ENCODE peak calls at places on chromosomes 13 and 19, in ten cellular contexts. Q, Y, V, C, S, B, D, I, U and E are unnamed samples.

GRCh38 chr13:32150794-32151193 is 119.2 kb downstream of the FRY start:
- DNase-seq in Q (peak), Y (peak), V (no peak), C (peak), S (no peak), B (peak), D (no peak), I (no peak), U (peak), E (no peak)

GRCh38 chr13:44783987-44784734 is 205.1 kb downstream of the NUFIP1 start:
- DNase-seq in Q (no peak), Y (no peak), V (no peak), C (no peak), S (no peak), B (no peak), D (no peak), I (no peak), U (no peak), E (no peak)

GRCh38 chr13:95926231-95926630 is 127.0 kb downstream of the UGGT2 start:
- DNase-seq in Q (no peak), Y (no peak), V (no peak), C (no peak), S (no peak), B (no peak), D (no peak), I (no peak), U (no peak), E (no peak)

GRCh38 chr19:57560049-57560491 is 407 bp upstream of the ZNF550 start:
- DNase-seq in Q (peak), Y (peak), V (no peak), C (peak), S (no peak), B (peak), D (no peak), I (no peak), U (peak), E (no peak)

GRCh38 chr13:26112843-26113242 is 61.0 kb upstream of the SHISA2 start:
- DNase-seq in Q (no peak), Y (peak), V (peak), C (no peak), S (no peak), B (no peak), D (no peak), I (no peak), U (no peak), E (no peak)

GRCh38 chr19:56141416-56141992 is 417 bp downstream of the ZNF444 start:
- DNase-seq in Q (no peak), Y (no peak), V (no peak), C (peak), S (peak), B (no peak), D (no peak), I (no peak), U (no peak), E (no peak)

GRCh38 chr19:18839465-18840287 is 7.9 kb downstream of the UPF1 start:
- DNase-seq in Q (no peak), Y (no peak), V (no peak), C (no peak), S (no peak), B (no peak), D (peak), I (no peak), U (peak), E (no peak)

GRCh38 chr19:57078802-57079201 is 41.0 kb upstream of the USP29 start:
- DNase-seq in Q (no peak), Y (no peak), V (no peak), C (no peak), S (no peak), B (no peak), D (no peak), I (no peak), U (no peak), E (no peak)

GRCh38 chr13:49936943-49937273 is 768 bp upstream of the SPRYD7 start:
- DNase-seq in Q (no peak), Y (no peak), V (no peak), C (no peak), S (no peak), B (no peak), D (no peak), I (no peak), U (peak), E (no peak)

GRCh38 chr19:18202759-18203407 is 959 bp downstream of the RAB3A start:
- DNase-seq in Q (peak), Y (no peak), V (no peak), C (peak), S (no peak), B (no peak), D (no peak), I (no peak), U (no peak), E (peak)

GRCh38 chr19:55676889-55677505 is 2.0 kb downstream of the EPN1 start:
- DNase-seq in Q (no peak), Y (no peak), V (no peak), C (no peak), S (no peak), B (no peak), D (no peak), I (no peak), U (no peak), E (no peak)

GRCh38 chr19:24033962-24034342 is 53.0 kb upstream of the ZNF254 start:
- DNase-seq in Q (peak), Y (peak), V (peak), C (peak), S (peak), B (peak), D (peak), I (peak), U (peak), E (no peak)

GRCh38 chr13:50894042-50894441 is 15.5 kb upstream of the RNASEH2B start:
- DNase-seq in Q (no peak), Y (no peak), V (no peak), C (no peak), S (no peak), B (no peak), D (no peak), I (no peak), U (no peak), E (no peak)

GRCh38 chr19:32817913-32818476 is 51.6 kb downstream of the SLC7A9 start:
- DNase-seq in Q (no peak), Y (no peak), V (no peak), C (no peak), S (no peak), B (no peak), D (no peak), I (no peak), U (no peak), E (no peak)

DNA sequence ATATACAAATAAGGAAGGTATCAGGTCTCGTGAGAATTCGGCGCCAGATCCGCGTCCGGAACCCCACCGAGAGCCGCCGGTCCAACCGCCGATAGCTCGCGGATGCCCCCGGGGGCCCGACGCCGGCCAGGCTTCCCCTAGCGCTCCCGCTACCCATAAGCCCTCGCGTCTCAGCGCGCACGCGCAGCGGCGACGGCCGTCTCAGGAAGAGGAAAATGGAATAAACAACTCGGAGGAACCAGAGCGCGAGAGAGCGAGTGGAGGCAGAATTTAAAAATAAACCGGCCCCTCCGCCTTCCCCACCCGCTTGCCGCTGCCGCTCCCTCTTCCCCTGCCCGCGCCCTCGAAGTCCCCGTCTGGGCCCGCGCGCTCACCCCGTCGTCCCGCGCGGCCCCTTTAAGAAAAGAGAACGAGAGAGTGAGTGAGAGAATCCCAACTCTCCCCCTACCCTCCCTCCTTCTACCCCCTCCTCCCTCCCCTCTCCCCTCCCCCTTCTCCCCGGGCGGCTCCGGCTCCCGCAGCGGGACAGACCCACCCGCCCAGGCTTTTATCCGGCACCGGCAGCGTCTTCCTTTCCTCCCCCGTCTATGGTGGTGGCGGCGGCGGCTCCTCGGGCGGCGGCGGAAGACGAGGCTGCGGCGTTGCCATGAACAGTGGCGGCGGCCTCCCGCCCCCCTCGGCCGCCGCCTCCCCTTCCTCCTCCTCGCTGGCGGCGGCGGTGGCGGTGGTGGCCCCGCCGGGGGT is at the start of gene PAN3:
- DNase-seq in Q (peak), Y (peak), V (peak), C (peak), S (peak), B (peak), D (peak), I (peak), U (peak), E (peak)
- TF ChIP-seq CTCF in Q (no peak), Y (peak), V (no peak), C (no peak), S (no peak), B (peak), D (no peak), I (no peak), U (no peak), E (no peak)

GRCh38 chr19:1644070-1644469 is 8.3 kb downstream of the TCF3 start:
- DNase-seq in Q (no peak), Y (no peak), V (no peak), C (no peak), S (no peak), B (no peak), D (no peak), I (no peak), U (no peak), E (no peak)

GRCh38 chr19:1646149-1646930 is 6.1 kb downstream of the TCF3 start:
- DNase-seq in Q (no peak), Y (no peak), V (no peak), C (no peak), S (no peak), B (no peak), D (no peak), I (no peak), U (no peak), E (no peak)

GRCh38 chr19:1647664-1648155 is 4.7 kb downstream of the TCF3 start:
- DNase-seq in Q (no peak), Y (no peak), V (no peak), C (no peak), S (no peak), B (no peak), D (no peak), I (no peak), U (no peak), E (no peak)

GRCh38 chr19:1646931-1647663 is 5.3 kb downstream of the TCF3 start:
- DNase-seq in Q (no peak), Y (no peak), V (no peak), C (no peak), S (no peak), B (no peak), D (no peak), I (no peak), U (no peak), E (peak)

GRCh38 chr19:1645299-1645698 is 7.1 kb downstream of the TCF3 start:
- DNase-seq in Q (no peak), Y (no peak), V (no peak), C (no peak), S (no peak), B (no peak), D (no peak), I (no peak), U (no peak), E (no peak)
- TF ChIP-seq CTCF in Q (no peak), Y (no peak), V (no peak), C (no peak), S (no peak), B (no peak), D (no peak), I (no peak), U (no peak), E (no peak)

DNA sequence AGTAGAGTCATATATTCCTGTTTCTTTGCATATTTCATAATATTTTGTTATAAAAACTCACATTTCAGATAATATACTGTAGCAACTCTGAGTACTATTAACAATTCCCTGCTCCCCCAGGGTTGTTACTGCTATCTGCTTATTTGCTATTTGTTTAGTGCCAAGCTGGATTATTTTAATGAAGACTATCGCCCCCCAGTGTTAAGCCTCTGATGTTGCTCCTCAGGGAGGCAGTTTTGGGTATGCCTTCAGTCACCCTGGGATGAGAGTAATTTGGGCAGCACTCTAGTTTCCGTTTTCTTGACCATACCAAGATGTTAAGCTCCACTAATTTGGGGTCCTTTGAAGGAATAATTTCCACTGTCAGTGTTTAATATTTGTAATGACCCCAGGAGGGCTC is 46.0 kb downstream of the MICU2 start:
- DNase-seq in Q (peak), Y (no peak), V (peak), C (no peak), S (no peak), B (no peak), D (no peak), I (peak), U (peak), E (no peak)
- TF ChIP-seq CTCF in Q (peak), Y (peak), V (peak), C (no peak), S (peak), B (peak), D (no peak), I (no peak), U (peak), E (peak)

DNA sequence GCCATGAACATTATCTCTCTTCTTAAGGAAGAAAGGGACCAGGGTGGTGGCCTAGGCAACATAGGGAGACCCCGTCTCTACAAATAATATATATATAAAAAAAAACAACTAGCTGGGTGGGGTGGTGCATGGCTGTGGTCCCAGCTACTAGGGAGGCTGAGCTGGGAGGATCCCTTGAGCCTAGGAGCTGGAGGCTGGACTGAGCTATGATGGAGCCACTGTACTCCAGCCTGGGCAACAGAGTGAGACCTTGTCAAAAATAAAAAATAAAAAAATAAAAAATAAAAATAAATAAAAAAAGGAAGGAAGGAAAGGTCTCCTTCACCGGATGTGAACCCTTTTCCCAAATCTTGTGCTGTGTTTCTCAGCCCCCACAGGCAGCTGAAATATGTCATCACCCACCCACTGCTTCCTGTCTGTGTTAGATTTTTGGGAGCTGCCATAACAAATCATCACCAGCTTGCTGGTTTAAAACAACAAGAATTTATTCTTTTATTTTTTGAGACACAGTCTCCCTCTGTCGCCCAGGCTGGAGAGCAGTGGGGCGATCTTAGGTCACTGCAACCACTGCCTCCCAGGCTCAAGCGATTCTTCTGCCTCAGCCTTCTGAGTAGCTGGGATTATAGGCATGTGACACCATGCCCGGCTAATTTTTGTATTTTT is 9.5 kb upstream of the TSPAN16 start:
- DNase-seq in Q (peak), Y (peak), V (no peak), C (no peak), S (no peak), B (peak), D (no peak), I (no peak), U (peak), E (no peak)
- TF ChIP-seq CTCF in Q (peak), Y (no peak), V (no peak), C (peak), S (no peak), B (peak), D (no peak), I (no peak), U (peak), E (no peak)

DNA sequence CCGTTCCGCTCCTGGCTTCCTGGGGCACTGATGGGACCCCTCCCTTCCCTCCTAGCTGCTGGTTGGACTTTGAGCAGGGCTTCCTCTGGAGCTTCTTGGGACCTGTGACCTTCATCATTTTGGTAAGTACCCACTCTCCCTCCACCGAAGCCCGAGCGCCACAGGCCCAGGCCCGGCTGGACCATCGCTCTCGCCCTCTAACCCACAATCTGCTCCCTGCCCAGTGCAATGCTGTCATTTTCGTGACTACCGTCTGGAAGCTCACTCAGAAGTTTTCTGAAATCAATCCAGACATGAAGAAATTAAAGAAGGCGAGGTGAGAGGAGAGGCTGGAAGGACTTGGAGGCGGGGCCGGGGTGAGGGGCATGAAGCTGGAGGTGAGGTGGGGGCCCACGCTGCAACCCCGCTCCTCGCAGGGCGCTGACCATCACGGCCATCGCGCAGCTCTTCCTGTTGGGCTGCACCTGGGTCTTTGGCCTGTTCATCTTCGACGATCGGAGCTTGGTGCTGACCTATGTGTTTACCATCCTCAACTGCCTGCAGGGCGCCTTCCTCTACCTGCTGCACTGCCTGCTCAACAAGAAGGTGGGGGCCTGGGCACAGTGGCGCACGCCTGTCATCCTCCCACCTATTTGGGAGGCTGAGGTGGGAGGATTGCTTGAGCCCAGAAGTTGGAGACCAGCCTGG is 12.4 kb downstream of the DDX39A start:
- DNase-seq in Q (no peak), Y (no peak), V (no peak), C (no peak), S (no peak), B (no peak), D (no peak), I (no peak), U (no peak), E (no peak)
- TF ChIP-seq CTCF in Q (no peak), Y (no peak), V (no peak), C (no peak), S (no peak), B (no peak), D (no peak), I (no peak), U (no peak), E (no peak)

GRCh38 chr13:98444381-98444780 is 132.5 kb downstream of the STK24 start:
- DNase-seq in Q (no peak), Y (no peak), V (no peak), C (no peak), S (no peak), B (no peak), D (no peak), I (no peak), U (no peak), E (no peak)

GRCh38 chr13:98447130-98447529 is 129.8 kb downstream of the STK24 start:
- DNase-seq in Q (no peak), Y (no peak), V (no peak), C (no peak), S (no peak), B (no peak), D (no peak), I (no peak), U (no peak), E (no peak)

GRCh38 chr13:98443800-98444325 is 133.0 kb downstream of the STK24 start:
- DNase-seq in Q (no peak), Y (no peak), V (no peak), C (no peak), S (no peak), B (no peak), D (no peak), I (no peak), U (no peak), E (no peak)

GRCh38 chr13:98446234-98446621 is 130.7 kb downstream of the STK24 start:
- DNase-seq in Q (no peak), Y (no peak), V (no peak), C (no peak), S (no peak), B (no peak), D (no peak), I (no peak), U (no peak), E (no peak)

DNA sequence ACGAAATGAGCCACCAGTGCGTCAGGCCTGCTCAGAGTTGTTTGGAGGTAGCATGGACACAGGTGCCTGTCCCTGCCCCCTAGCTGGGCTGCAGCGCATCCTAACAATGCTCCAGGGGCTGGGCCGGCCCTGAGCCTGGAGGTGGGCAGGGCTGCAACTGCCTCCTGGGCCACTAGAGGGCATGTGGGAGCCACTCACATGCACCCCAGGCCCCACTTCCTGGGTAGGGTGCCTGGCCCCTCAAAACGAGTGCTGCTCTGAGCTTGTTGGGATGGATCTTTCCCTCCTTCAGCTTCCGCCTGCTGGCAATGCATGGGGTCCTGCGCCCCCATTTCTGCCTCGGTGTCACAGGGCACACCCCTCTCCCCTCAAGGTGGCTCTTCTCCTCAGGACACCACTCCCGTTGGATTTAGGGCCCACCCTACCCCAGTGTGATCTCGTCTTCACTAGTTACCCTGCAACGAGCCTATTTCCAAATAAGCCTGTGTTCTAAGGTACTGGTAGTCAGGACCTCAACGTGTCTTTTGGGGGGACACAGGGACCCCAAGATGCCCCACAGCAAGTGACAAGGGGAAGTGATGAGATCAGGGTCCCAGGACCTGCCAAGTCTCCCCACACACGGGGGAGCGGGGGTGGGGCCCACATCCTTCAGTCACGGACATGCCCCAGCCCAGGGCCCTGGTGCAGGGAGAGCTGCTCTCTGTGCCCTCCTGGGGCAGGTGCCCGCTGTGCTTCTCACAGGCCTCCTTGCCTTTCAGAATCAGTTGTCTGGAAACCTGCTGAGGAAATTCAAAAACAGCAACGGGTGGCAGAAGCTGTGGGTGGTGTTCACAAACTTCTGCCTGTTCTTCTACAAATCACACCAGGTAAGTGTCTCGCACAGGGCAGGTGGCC is 131.3 kb downstream of the STK24 start:
- DNase-seq in Q (peak), Y (peak), V (peak), C (peak), S (peak), B (peak), D (peak), I (peak), U (peak), E (peak)
- TF ChIP-seq CTCF in Q (peak), Y (peak), V (peak), C (peak), S (peak), B (peak), D (peak), I (peak), U (peak), E (peak)

GRCh38 chr13:110664673-110665072 is 41.2 kb downstream of the CARS2 start:
- DNase-seq in Q (no peak), Y (no peak), V (no peak), C (no peak), S (no peak), B (no peak), D (no peak), I (no peak), U (no peak), E (no peak)
- TF ChIP-seq CTCF in Q (no peak), Y (no peak), V (no peak), C (no peak), S (no peak), B (no peak), D (no peak), I (no peak), U (no peak), E (no peak)

GRCh38 chr13:108176685-108177274 is 38.6 kb downstream of the LIG4 start:
- DNase-seq in Q (peak), Y (peak), V (peak), C (no peak), S (peak), B (no peak), D (peak), I (peak), U (no peak), E (no peak)
- TF ChIP-seq CTCF in Q (peak), Y (peak), V (no peak), C (no peak), S (peak), B (peak), D (no peak), I (no peak), U (peak), E (peak)

GRCh38 chr19:51783373-51783772 is 11.6 kb upstream of the FPR3 start:
- DNase-seq in Q (peak), Y (no peak), V (peak), C (no peak), S (no peak), B (no peak), D (no peak), I (peak), U (peak), E (no peak)
- TF ChIP-seq CTCF in Q (peak), Y (peak), V (no peak), C (no peak), S (no peak), B (peak), D (no peak), I (no peak), U (peak), E (peak)

GRCh38 chr13:79548886-79549285 is 67.9 kb downstream of the NDFIP2 start:
- DNase-seq in Q (peak), Y (peak), V (peak), C (no peak), S (no peak), B (no peak), D (no peak), I (no peak), U (peak), E (no peak)
- TF ChIP-seq CTCF in Q (peak), Y (peak), V (peak), C (no peak), S (no peak), B (peak), D (no peak), I (no peak), U (peak), E (peak)